ENCODE peak calls at places on chromosomes 1 and 21, in five cellular contexts. K, N, W, X and E are unnamed samples.

GRCh38 chr21:43352568-43353281 is 74.2 kb downstream of the SIK1 start:
- DNase-seq in N (peak), K (no peak), W (no peak), X (no peak), E (no peak)

GRCh38 chr1:28668956-28669719 is 554 bp downstream of the GMEB1 start:
- DNase-seq in N (peak), W (no peak), X (peak), K (peak), E (peak)

GRCh38 chr1:161192476-161193465 is 6.1 kb downstream of the ADAMTS4 start:
- DNase-seq in N (peak), K (no peak), W (no peak), X (peak), E (peak)

GRCh38 chr1:67367370-67368345 is 60.0 kb downstream of the IL12RB2 start:
- DNase-seq in N (peak), W (peak), K (peak), X (no peak), E (no peak)

GRCh38 chr1:38671221-38671620 is 188.4 kb downstream of the RRAGC start:
- DNase-seq in W (no peak), N (no peak), X (no peak), K (no peak), E (no peak)

GRCh38 chr1:80892452-80892995 is 908.2 kb upstream of the ADGRL2 start:
- DNase-seq in X (no peak), N (no peak), W (no peak), K (no peak), E (no peak)

GRCh38 chr1:26597629-26598039 is 68.1 kb downstream of the RPS6KA1 start:
- DNase-seq in X (no peak), W (no peak), K (no peak), N (no peak), E (no peak)

GRCh38 chr1:59730759-59731478 is 83.8 kb upstream of the HOOK1 start:
- DNase-seq in X (no peak), W (peak), N (peak), K (peak), E (peak)

GRCh38 chr1:53654216-53655210 is 84.5 kb downstream of the GLIS1 start:
- DNase-seq in N (no peak), K (no peak), W (peak), X (no peak), E (no peak)

GRCh38 chr1:53944469-53945182 is 873 bp downstream of the IFT25 start:
- DNase-seq in K (peak), W (no peak), N (no peak), X (no peak), E (no peak)

GRCh38 chr1:99529002-99529401 is 116.9 kb upstream of the PALMD start:
- DNase-seq in K (no peak), W (no peak), X (no peak), N (no peak), E (no peak)

GRCh38 chr1:75643460-75643859 is 32.5 kb upstream of the SLC44A5 start:
- DNase-seq in K (no peak), N (no peak), W (no peak), X (no peak), E (no peak)

GRCh38 chr1:66396212-66396890 is 137.6 kb upstream of the SGIP1 start:
- DNase-seq in X (no peak), W (no peak), N (no peak), K (no peak), E (no peak)

GRCh38 chr1:231518485-231519035 is 9.9 kb upstream of the TSNAX start:
- DNase-seq in X (no peak), W (no peak), K (no peak), N (no peak), E (no peak)

GRCh38 chr1:206744683-206745082 is 25.9 kb upstream of the IL19 start:
- DNase-seq in X (no peak), K (no peak), W (no peak), N (no peak), E (no peak)

GRCh38 chr1:151819951-151820623 is 11.5 kb downstream of the RORC start:
- DNase-seq in N (no peak), X (no peak), W (no peak), K (no peak), E (no peak)

GRCh38 chr1:201385299-201385891 is 7.9 kb upstream of the TNNT2 start:
- DNase-seq in X (peak), W (no peak), N (peak), K (no peak), E (peak)

GRCh38 chr1:168285419-168285790 is 4.7 kb downstream of the TBX19 start:
- DNase-seq in K (no peak), W (no peak), X (no peak), N (no peak), E (no peak)

GRCh38 chr1:24793762-24794161 is 48.5 kb downstream of the CLIC4 start:
- DNase-seq in X (no peak), N (no peak), K (no peak), W (no peak), E (no peak)

GRCh38 chr1:151832318-151832984 is 849 bp upstream of the RORC start:
- DNase-seq in N (peak), W (no peak), X (no peak), K (no peak), E (peak)

GRCh38 chr1:111054656-111055055 is 85.2 kb downstream of the DRAM2 start:
- DNase-seq in X (no peak), K (no peak), N (no peak), W (no peak), E (no peak)

GRCh38 chr1:27689423-27690173 is 17.6 kb upstream of the IFI6 start:
- DNase-seq in K (no peak), W (no peak), X (no peak), N (no peak), E (no peak)

GRCh38 chr1:155322953-155323728 is 2.4 kb downstream of the RUSC1 start:
- DNase-seq in K (peak), W (peak), X (peak), N (peak), E (peak)
- TF ChIP-seq CTCF in K (peak), W (peak), X (peak), N (peak), E (peak)

DNA sequence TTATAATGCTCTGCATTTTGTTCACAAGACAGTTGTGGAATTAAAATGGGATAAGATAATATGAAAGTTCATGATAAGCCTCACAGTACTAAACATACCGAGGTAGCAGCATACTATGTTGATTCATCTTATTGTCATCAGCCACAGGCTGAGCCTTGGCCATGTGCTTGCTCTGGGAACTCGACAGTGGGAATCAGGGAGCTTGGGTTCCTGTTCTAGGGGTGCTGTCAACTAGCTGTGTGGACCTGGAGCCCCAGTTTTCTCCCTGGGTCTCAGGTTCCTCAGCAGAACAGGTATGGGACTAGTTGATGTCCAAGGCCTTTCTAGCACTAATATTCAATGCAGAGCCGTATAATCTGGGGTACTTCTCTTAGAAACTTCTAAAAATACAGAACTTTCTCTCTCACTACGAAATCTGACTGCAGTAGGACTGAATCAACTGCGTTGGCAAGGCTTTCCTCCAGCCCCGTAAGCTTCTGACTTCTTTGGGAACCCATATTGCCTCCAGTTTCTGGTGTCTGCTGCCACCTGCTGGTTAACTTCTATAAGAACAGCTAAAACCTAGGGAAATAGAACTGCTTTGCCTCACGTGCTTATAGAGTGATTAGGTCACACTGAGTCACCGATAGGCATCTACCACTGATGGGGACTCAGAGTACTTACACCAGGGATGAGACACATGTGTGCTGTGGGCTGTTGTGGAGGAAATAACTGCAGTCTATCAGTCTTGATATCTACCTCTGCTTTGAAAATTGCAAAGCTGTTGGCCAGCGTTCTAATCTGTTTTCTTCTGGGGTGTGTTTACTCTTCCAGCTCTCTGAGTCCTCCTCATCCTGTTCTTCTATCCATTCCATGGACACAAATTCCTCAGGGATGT is 111.0 kb downstream of the RGL1 start:
- DNase-seq in K (peak), X (peak), N (peak), W (peak), E (peak)
- H3K4me3 ChIP-seq in K (no peak), X (no peak), N (no peak), W (no peak), E (peak)

DNA sequence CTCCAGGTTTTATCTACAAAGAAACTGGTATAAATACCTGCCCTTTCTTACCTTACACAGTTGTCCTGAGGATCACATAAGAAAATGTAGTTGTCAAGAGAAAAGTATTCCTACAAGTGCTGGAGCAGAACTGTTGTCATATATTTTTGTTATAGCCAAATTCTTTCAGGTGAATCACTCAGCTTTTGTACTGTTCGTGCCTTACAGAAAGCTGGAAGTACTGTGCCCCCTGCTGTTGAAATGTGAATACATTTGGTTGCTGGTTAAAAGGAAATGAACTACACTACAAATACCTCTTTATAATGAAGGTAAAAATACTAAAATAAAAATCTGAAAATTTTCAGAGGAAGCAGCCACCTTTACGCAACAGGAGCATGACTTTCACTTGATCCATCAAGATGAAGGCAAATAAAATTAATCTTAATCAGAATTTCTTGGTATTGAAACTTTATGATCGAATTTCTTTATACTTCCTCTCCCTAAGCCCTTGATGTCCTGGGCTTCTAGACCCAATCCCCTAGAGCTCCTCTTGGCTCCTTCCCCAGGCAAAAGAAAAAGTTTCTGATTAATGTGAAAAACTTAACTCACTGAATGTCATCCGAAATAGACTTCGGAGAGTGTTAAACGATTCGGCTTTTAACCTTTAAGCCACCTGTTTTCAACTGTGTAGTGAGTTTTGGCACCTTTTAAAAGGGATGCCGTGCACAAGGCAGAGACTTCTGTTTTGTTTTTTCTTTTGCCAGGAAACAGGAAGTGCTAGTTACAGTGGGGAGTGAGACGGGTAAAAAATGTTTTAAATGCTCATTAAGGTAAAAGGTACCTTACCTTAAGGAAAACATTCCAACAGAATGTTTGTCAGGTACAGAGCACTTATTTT is 12.5 kb downstream of the CHML start:
- DNase-seq in K (no peak), N (peak), X (no peak), W (no peak), E (no peak)
- TF ChIP-seq CTCF in K (no peak), N (peak), X (peak), W (peak), E (peak)

GRCh38 chr1:193185206-193185605 is 1.2 kb downstream of the B3GALT2 start:
- DNase-seq in W (no peak), K (no peak), N (no peak), X (no peak), E (no peak)

GRCh38 chr1:193183019-193183643 is 3.3 kb downstream of the B3GALT2 start:
- DNase-seq in W (peak), X (no peak), K (no peak), N (no peak), E (no peak)

GRCh38 chr1:193187114-193187513 is 701 bp upstream of the B3GALT2 start:
- DNase-seq in K (no peak), N (no peak), X (no peak), W (no peak), E (no peak)

GRCh38 chr1:193184776-193185175 is 1.6 kb downstream of the B3GALT2 start:
- DNase-seq in X (no peak), N (no peak), W (no peak), K (no peak), E (no peak)

GRCh38 chr1:193185861-193186714 is at the start of gene B3GALT2:
- DNase-seq in K (no peak), W (no peak), X (no peak), N (peak), E (no peak)
- H3K4me3 ChIP-seq in K (peak), W (peak), X (no peak), N (peak), E (peak)

GRCh38 chr21:41737656-41738324 is 29.1 kb downstream of the RIPK4 start:
- DNase-seq in K (no peak), W (no peak), N (no peak), X (no peak), E (no peak)

GRCh38 chr21:41730399-41730798 is 36.5 kb downstream of the RIPK4 start:
- DNase-seq in K (no peak), X (no peak), W (no peak), N (no peak), E (no peak)

GRCh38 chr21:41736423-41736822 is 30.4 kb downstream of the RIPK4 start:
- DNase-seq in X (no peak), K (no peak), W (no peak), N (no peak), E (peak)

GRCh38 chr21:41729701-41730368 is 37.0 kb downstream of the RIPK4 start:
- DNase-seq in W (no peak), N (no peak), X (no peak), K (no peak), E (no peak)

DNA sequence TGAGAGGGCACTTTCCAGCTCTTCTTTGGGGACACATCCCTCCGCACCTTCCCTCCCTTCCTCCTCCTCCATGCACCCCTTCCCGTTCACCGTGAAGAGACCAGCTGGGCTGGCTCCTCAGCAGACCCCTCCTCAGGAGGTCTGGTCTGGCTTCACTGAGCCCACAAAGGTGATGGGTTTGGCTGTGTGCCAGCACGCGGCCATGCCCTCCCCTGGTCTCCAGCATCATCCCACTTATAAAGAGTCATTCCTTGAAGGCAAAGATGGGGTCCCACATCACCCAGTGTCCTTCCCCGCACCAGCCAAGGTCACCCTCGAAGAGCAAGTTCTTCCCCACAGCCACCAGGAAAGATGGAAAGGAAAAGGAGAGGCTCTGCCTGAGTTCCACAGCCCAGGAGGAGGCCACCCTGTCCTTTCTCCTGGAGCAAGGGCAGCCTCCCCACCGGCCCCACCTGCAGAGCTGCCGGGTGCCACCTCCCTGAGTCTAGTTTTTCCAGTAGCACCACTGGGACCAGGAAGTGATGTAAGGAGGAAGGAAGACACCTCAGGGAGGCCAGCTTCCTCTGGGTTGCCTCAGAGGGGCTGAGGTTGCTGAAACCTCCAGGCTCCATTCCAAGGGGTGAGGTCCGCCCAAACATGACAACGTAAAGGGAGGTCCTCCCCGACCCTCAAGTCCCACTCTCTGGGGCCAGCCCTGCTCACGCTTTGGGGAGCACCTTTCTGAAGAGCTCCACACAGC is 32.7 kb downstream of the RIPK4 start:
- DNase-seq in K (no peak), X (no peak), N (no peak), W (no peak), E (peak)
- TF ChIP-seq CTCF in K (no peak), X (no peak), N (no peak), W (no peak), E (no peak)